ENCODE peak calls at places on chromosomes 2 and 18, in nine cellular contexts. N is uterus; M is CD8-positive, alpha-beta T cell; C is NCI-H187 treated with DMSO at 0.1 percent for 48 hours; X is NCI-H1092 treated with DMSO at 0.1 percent for 48 hours; L is C1 segment of cervical spinal cord; R is IMR-90; A is T-helper 1 cell; D is naive thymus-derived CD4-positive, alpha-beta T cell. Q is an unnamed sample.

GRCh38 chr2:10487144-10488104 is 39.3 kb upstream of the ODC1 start:
- DNase-seq in N (no peak), M (peak; percentile 27), C (no peak), X (no peak), L (no peak), R (no peak), A (no peak), D (no peak), Q (no peak)

GRCh38 chr2:231680992-231681852 is 27.1 kb upstream of the PTMA start:
- DNase-seq in N (peak; percentile 91), M (no peak), C (no peak), X (no peak), L (peak; percentile 50), R (peak; percentile 82), A (no peak), D (no peak), Q (peak; percentile 93)

GRCh38 chr2:45318675-45319074 is 292.4 kb downstream of the SRBD1 start:
- DNase-seq in N (no peak), M (no peak), C (no peak), X (no peak), L (no peak), R (no peak), A (no peak), D (no peak), Q (no peak)

GRCh38 chr2:239772721-239773120 is 252.4 kb downstream of the NDUFA10 start:
- DNase-seq in N (no peak), M (no peak), C (no peak), X (no peak), L (no peak), R (no peak), A (no peak), D (no peak), Q (no peak)

GRCh38 chr2:150486539-150487484 is 655 bp downstream of the RND3 start:
- DNase-seq in N (peak; percentile 44), M (no peak), C (no peak), X (peak; percentile 60), L (no peak), R (peak; percentile 24), A (no peak), D (no peak), Q (peak; percentile 57)

GRCh38 chr2:62197017-62197586 is 1.2 kb downstream of the B3GNT2 start:
- DNase-seq in N (no peak), M (peak; percentile 66), C (no peak), X (peak; percentile 12), L (peak; percentile 26), R (no peak), A (peak; percentile 16), D (peak; percentile 47), Q (no peak)

GRCh38 chr2:7031424-7032245 is 114.4 kb downstream of the RNF144A start:
- DNase-seq in N (peak; percentile 60), M (peak; percentile 60), C (peak; percentile 98), X (peak; percentile 93), L (no peak), R (no peak), A (peak; percentile 58), D (peak; percentile 76), Q (no peak)

GRCh38 chr2:160432633-160433032 is 61.0 kb downstream of the RBMS1 start:
- DNase-seq in N (no peak), M (no peak), C (no peak), X (no peak), L (no peak), R (peak; percentile 87), A (no peak), D (no peak), Q (no peak)

GRCh38 chr2:24635181-24635580 is 144.1 kb downstream of the NCOA1 start:
- DNase-seq in N (no peak), M (no peak), C (no peak), X (no peak), L (no peak), R (peak; percentile 31), A (no peak), D (no peak), Q (no peak)

GRCh38 chr2:153416071-153416470 is 62.5 kb downstream of the RPRM start:
- DNase-seq in N (no peak), M (no peak), C (no peak), X (no peak), L (no peak), R (no peak), A (no peak), D (no peak), Q (no peak)

GRCh38 chr2:59996830-59997229 is 556.6 kb downstream of the BCL11A start:
- DNase-seq in N (no peak), M (no peak), C (no peak), X (no peak), L (no peak), R (no peak), A (no peak), D (no peak), Q (no peak)

GRCh38 chr18:32373995-32374394 is 96.7 kb downstream of the GAREM1 start:
- DNase-seq in N (no peak), M (no peak), C (no peak), X (peak; percentile 86), L (no peak), R (peak; percentile 52), A (no peak), D (no peak), Q (peak; percentile 30)

GRCh38 chr2:156845806-156846558 is 409.8 kb downstream of the GPD2 start:
- DNase-seq in N (no peak), M (no peak), C (no peak), X (no peak), L (no peak), R (peak; percentile 49), A (no peak), D (no peak), Q (peak; percentile 18)

GRCh38 chr18:61765097-61765496 is 127.7 kb downstream of the RNF152 start:
- DNase-seq in N (peak; percentile 48), M (no peak), C (no peak), X (no peak), L (no peak), R (peak; percentile 81), A (no peak), D (no peak), Q (peak; percentile 71)

GRCh38 chr18:49303376-49303775 is 157.1 kb downstream of the DYM start:
- DNase-seq in N (no peak), M (no peak), C (no peak), X (no peak), L (no peak), R (no peak), A (no peak), D (no peak), Q (no peak)

GRCh38 chr2:134216152-134216829 is 37.6 kb upstream of the MGAT5 start:
- DNase-seq in N (no peak), M (no peak), C (no peak), X (no peak), L (no peak), R (no peak), A (no peak), D (no peak), Q (no peak)